ENCODE peak calls at places on chromosomes 6 and 20, in six cellular contexts. U is RWPE1, M is neural crest cell, P is uterus, Y is HFFc6, S is choroid plexus epithelial cell. I is an unnamed sample.

GRCh38 chr6:2919401-2919800 is 16.3 kb upstream of the SERPINB9 start:
- DNase-seq in Y (no peak), M (no peak), U (no peak), S (no peak), P (no peak), I (no peak)

GRCh38 chr6:42147138-42147562 is 4.7 kb upstream of the C6orf132 start:
- DNase-seq in Y (no peak), M (no peak), P (no peak), S (peak), U (no peak), I (no peak)

GRCh38 chr20:10783660-10784336 is 110.0 kb upstream of the JAG1 start:
- DNase-seq in S (peak), U (no peak), Y (no peak), M (no peak), P (no peak), I (no peak)

GRCh38 chr6:142900467-142900961 is 44.5 kb downstream of the HIVEP2 start:
- DNase-seq in P (no peak), S (no peak), U (no peak), Y (no peak), M (no peak), I (no peak)

GRCh38 chr20:58133020-58133419 is 95.4 kb downstream of the ANKRD60 start:
- DNase-seq in U (no peak), M (no peak), P (no peak), Y (no peak), S (peak), I (no peak)

GRCh38 chr20:35988910-35989463 is 20.6 kb downstream of the CNBD2 start:
- DNase-seq in Y (no peak), U (no peak), S (no peak), P (no peak), M (no peak), I (no peak)

GRCh38 chr20:32252189-32252588 is 25.3 kb upstream of the KIF3B start:
- DNase-seq in M (no peak), S (no peak), P (no peak), U (no peak), Y (no peak), I (no peak)

GRCh38 chr6:108947114-108947854 is 99.1 kb downstream of the ARMC2 start:
- DNase-seq in P (no peak), M (no peak), Y (peak), U (peak), S (peak), I (no peak)

GRCh38 chr20:7924692-7925091 is 15.6 kb downstream of the HAO1 start:
- DNase-seq in P (no peak), U (peak), Y (peak), S (peak), M (no peak), I (no peak)

GRCh38 chr6:113595921-113596376 is 261.2 kb upstream of the MARCKS start:
- DNase-seq in M (no peak), U (no peak), Y (peak), S (peak), P (peak), I (no peak)

GRCh38 chr6:166402582-166403277 is 20.0 kb upstream of the MPC1 start:
- DNase-seq in Y (peak), U (no peak), M (no peak), P (no peak), S (no peak), I (peak)

GRCh38 chr20:53517146-53517545 is 76.5 kb downstream of the ZNF217 start:
- DNase-seq in M (no peak), U (no peak), S (peak), P (no peak), Y (no peak), I (no peak)

GRCh38 chr6:129312865-129313264 is 397.1 kb downstream of the ARHGAP18 start:
- DNase-seq in U (peak), Y (peak), P (no peak), M (no peak), S (peak), I (no peak)
- TF ChIP-seq CTCF in U (no peak), Y (no peak), P (no peak), M (no peak), S (no peak), I (no peak)

DNA sequence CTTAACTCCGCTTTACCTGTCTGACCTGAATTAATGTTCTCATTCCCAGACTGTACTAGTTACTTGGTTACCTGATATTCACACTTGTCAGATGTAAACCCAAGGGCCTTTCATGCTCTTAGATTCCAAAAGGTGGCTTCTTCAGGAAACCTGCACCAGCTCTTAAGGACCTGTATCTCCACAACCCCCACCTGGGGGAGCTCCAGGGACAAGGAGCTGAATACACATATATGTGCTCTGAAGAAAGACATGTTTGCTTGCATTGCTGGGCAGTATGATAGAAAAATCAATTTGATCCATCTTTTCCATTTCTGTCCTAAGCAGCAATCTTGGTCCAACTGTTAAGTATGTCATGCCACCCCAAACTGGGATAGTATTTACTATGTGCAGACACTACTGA is 64.8 kb upstream of the POU3F2 start:
- DNase-seq in M (no peak), P (no peak), Y (no peak), U (peak), S (peak), I (no peak)
- TF ChIP-seq CTCF in M (no peak), P (no peak), Y (peak), U (no peak), S (peak), I (no peak)

DNA sequence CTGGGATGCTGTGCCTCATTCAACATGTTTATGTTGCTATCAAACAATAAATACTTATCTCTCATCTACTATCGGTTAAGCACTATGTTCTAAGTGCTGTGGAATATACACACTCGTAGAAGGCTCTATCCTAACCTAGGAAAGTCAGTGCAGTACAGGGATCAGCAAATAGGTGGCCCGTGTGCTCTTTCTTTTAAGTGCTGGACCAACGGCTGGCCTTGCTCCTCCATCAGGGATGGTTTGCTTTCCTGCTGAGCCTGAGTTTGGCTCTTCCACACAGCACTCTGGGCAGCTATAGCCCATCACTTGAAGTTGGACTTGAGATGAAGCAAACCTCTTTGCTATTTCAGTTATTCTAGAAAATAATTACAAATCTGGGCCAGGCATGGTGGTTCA is 66.9 kb upstream of the KCNK16 start:
- DNase-seq in M (no peak), Y (no peak), S (peak), P (no peak), U (no peak), I (no peak)
- TF ChIP-seq CTCF in M (peak), Y (no peak), S (peak), P (peak), U (no peak), I (no peak)

GRCh38 chr6:9539231-9539755 is 875.6 kb downstream of the TFAP2A start:
- DNase-seq in U (no peak), M (no peak), S (peak), P (no peak), Y (no peak), I (no peak)

GRCh38 chr6:9543649-9544048 is 871.2 kb downstream of the TFAP2A start:
- DNase-seq in M (no peak), Y (no peak), S (no peak), U (no peak), P (no peak), I (no peak)

GRCh38 chr6:9537381-9537780 is 877.5 kb downstream of the TFAP2A start:
- DNase-seq in S (peak), P (no peak), Y (peak), M (no peak), U (no peak), I (no peak)

GRCh38 chr6:9540534-9541126 is 874.2 kb downstream of the TFAP2A start:
- DNase-seq in S (peak), P (no peak), Y (peak), U (peak), M (peak), I (no peak)

GRCh38 chr6:9540126-9540525 is 874.7 kb downstream of the TFAP2A start:
- DNase-seq in Y (no peak), M (no peak), P (no peak), S (no peak), U (no peak), I (no peak)
- TF ChIP-seq CTCF in Y (no peak), M (no peak), P (no peak), S (no peak), U (no peak), I (no peak)

GRCh38 chr6:88965691-88966090 is 2.3 kb upstream of the RNGTT start:
- DNase-seq in S (no peak), Y (no peak), P (no peak), U (no peak), M (no peak), I (no peak)

GRCh38 chr6:88958842-88959241 is 4.6 kb downstream of the RNGTT start:
- DNase-seq in M (no peak), Y (no peak), U (no peak), S (no peak), P (no peak), I (no peak)

GRCh38 chr6:88963139-88964090 is at the start of gene RNGTT:
- DNase-seq in U (peak), P (peak), Y (peak), M (peak), S (peak), I (peak)

GRCh38 chr6:88967891-88968290 is 4.5 kb upstream of the RNGTT start:
- DNase-seq in M (no peak), P (no peak), U (no peak), Y (no peak), S (no peak), I (no peak)

DNA sequence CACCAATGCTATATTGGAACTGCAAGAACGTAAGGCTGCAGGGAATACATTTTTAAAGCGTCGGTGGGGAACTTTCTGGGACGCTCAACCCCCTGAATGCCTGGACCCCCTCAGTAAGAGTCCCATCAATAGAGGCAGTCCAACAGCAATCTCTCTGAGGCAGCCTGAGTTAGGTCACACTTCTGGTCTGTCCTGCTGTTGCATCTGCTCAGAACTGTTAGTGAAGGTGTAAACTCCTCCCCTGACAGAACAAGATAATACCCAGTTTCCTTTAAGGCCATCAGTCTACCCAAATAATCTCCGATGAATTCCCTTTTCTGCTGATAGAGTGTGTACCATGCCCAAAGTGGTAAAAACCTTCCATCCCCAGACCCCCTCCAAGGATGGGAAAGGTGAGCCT is 1.1 kb upstream of the RNGTT start:
- DNase-seq in M (no peak), S (no peak), Y (no peak), U (no peak), P (no peak), I (no peak)
- TF ChIP-seq CTCF in M (no peak), S (no peak), Y (no peak), U (no peak), P (no peak), I (no peak)

GRCh38 chr6:154732824-154733609 is at the start of gene SCAF8:
- DNase-seq in Y (peak), P (peak), U (peak), S (peak), M (peak), I (peak)

GRCh38 chr6:154732538-154732823 is 735 bp upstream of the SCAF8 start:
- DNase-seq in Y (no peak), S (no peak), M (no peak), U (peak), P (no peak), I (no peak)

GRCh38 chr6:154726887-154727286 is 6.3 kb upstream of the SCAF8 start:
- DNase-seq in M (no peak), P (no peak), S (no peak), Y (no peak), U (no peak), I (no peak)

GRCh38 chr6:154733610-154734379 is 579 bp downstream of the SCAF8 start:
- DNase-seq in M (peak), Y (peak), U (peak), S (peak), P (peak), I (peak)

GRCh38 chr6:154731296-154732218 is 1.7 kb upstream of the SCAF8 start:
- DNase-seq in Y (no peak), P (no peak), M (no peak), S (no peak), U (no peak), I (no peak)
- TF ChIP-seq CTCF in Y (no peak), P (no peak), M (no peak), S (no peak), U (no peak), I (no peak)

GRCh38 chr20:62409935-62410741 is 3.1 kb upstream of the CABLES2 start:
- DNase-seq in P (peak), U (peak), M (peak), Y (peak), S (peak), I (peak)
- TF ChIP-seq CTCF in P (peak), U (peak), M (peak), Y (peak), S (peak), I (peak)

GRCh38 chr6:79946242-79946641 is 1.1 kb downstream of the ELOVL4 start:
- DNase-seq in M (peak), Y (peak), S (peak), P (no peak), U (peak), I (peak)
- TF ChIP-seq CTCF in M (peak), Y (peak), S (peak), P (no peak), U (peak), I (peak)

DNA sequence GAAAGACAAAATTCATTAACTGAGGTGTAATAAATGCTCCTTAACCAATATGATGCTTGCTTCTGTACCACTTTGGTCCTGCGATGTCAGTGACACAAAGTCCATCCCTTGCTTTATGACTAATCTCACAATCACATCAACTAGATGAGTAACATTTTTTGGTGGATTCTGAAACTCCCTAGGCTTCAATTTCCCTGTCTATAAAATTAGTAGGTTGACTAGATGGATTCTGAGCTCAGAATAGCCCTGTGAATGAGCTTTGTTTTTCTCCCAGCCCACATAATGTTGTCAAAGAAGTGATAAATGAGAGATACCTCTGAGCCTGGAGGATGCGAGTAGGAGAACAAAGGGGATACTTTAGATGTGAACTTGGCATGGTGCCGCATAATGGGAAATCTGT is 9.1 kb downstream of the TXLNB start:
- DNase-seq in U (no peak), M (no peak), S (no peak), Y (no peak), P (no peak), I (no peak)
- TF ChIP-seq CTCF in U (no peak), M (no peak), S (no peak), Y (no peak), P (no peak), I (no peak)

I was measured in glutamatergic neuron.